ENCODE peak calls at places on chromosomes 3 and 15, in seven cellular contexts. Z, F, W, S, R, E and D are unnamed samples.

GRCh38 chr3:185713015-185713414 is 111.8 kb downstream of the IGF2BP2 start:
- DNase-seq in Z (no peak), F (peak), W (no peak), S (no peak), R (no peak), E (peak), D (no peak)

GRCh38 chr15:83714888-83715287 is 61.0 kb downstream of the ADAMTSL3 start:
- DNase-seq in Z (no peak), F (no peak), W (no peak), S (no peak), R (no peak), E (no peak), D (no peak)

GRCh38 chr15:100770781-100771584 is 108.6 kb upstream of the ALDH1A3 start:
- DNase-seq in Z (no peak), F (no peak), W (no peak), S (no peak), R (no peak), E (no peak), D (no peak)

GRCh38 chr15:74889390-74889881 is 406 bp upstream of the MPI start:
- DNase-seq in Z (peak), F (peak), W (no peak), S (peak), R (no peak), E (no peak), D (no peak)

GRCh38 chr15:92165001-92165346 is 228.7 kb upstream of the ST8SIA2 start:
- DNase-seq in Z (no peak), F (no peak), W (no peak), S (no peak), R (no peak), E (no peak), D (no peak)

GRCh38 chr3:42387802-42388651 is 22.4 kb downstream of the LYZL4 start:
- DNase-seq in Z (no peak), F (no peak), W (no peak), S (no peak), R (no peak), E (no peak), D (no peak)

GRCh38 chr3:100105536-100105935 is 8.8 kb downstream of the FILIP1L start:
- DNase-seq in Z (peak), F (no peak), W (no peak), S (no peak), R (no peak), E (no peak), D (no peak)

GRCh38 chr3:107674371-107674770 is 151.6 kb downstream of the BBX start:
- DNase-seq in Z (peak), F (no peak), W (no peak), S (no peak), R (no peak), E (no peak), D (no peak)

GRCh38 chr15:77426871-77427270 is 6.2 kb downstream of the HMG20A start:
- DNase-seq in Z (no peak), F (no peak), W (no peak), S (no peak), R (no peak), E (no peak), D (no peak)

GRCh38 chr15:77421370-77421700 is 647 bp downstream of the HMG20A start:
- DNase-seq in Z (peak), F (no peak), W (peak), S (no peak), R (no peak), E (peak), D (no peak)

GRCh38 chr15:77426377-77426776 is 5.7 kb downstream of the HMG20A start:
- DNase-seq in Z (no peak), F (no peak), W (no peak), S (no peak), R (no peak), E (no peak), D (no peak)

GRCh38 chr15:77420610-77421369 is at the start of gene HMG20A:
- DNase-seq in Z (peak), F (peak), W (peak), S (peak), R (peak), E (peak), D (peak)

DNA sequence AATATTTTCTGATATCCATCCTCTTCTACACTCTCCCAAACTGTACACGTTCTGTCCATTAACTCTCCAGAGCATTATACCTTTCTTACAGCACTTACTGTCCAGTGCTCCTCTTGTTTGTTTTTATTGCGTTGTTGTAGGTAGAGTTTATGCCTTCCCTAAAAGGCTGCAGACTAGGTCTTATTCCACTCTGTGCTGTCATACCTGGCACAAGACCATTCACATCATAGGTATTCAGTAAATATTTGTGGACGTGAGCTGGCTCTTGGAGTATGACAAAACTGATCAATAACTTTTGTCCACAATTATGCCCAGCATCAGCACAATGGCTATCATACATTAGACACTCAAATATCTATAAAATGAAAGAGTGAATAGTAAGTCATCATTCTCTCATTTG is 4.4 kb downstream of the HMG20A start:
- DNase-seq in Z (no peak), F (no peak), W (no peak), S (no peak), R (no peak), E (peak), D (no peak)
- TF ChIP-seq CEBPB in Z (no peak), F (no peak), W (no peak), S (no peak), R (no peak), E (no peak), D (no peak)

DNA sequence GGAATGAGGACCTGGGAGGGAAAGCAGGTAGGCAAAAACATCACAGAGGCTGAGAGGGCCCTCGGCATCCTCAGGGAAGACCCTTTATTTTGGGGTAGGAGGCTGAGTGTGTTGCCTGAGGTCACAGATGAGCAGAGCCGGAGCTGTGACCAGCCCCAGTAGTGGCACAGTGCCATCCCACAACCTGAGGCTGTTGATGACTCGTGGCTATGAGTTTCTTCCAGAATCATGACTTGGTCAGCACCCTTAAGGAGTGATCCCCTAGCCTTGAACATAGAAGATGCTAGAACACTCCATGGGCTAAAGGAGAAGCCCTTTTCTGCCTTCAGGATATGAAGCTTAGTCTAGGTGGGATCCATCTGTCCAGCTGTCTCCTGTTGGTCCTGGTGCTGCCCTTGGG is 19.5 kb upstream of the CXCR6 start:
- DNase-seq in Z (peak), F (no peak), W (no peak), S (no peak), R (no peak), E (no peak), D (peak)
- TF ChIP-seq CEBPB in Z (no peak), F (no peak), W (no peak), S (no peak), R (no peak), E (no peak), D (no peak)

GRCh38 chr3:59572106-59572505 is 522.3 kb upstream of the CFAP20DC start:
- DNase-seq in Z (peak), F (no peak), W (no peak), S (no peak), R (no peak), E (no peak), D (no peak)

GRCh38 chr3:59575113-59576001 is 525.5 kb upstream of the CFAP20DC start:
- DNase-seq in Z (peak), F (peak), W (peak), S (peak), R (peak), E (peak), D (peak)

GRCh38 chr3:59578129-59578528 is 528.3 kb upstream of the CFAP20DC start:
- DNase-seq in Z (no peak), F (no peak), W (no peak), S (no peak), R (no peak), E (no peak), D (no peak)

GRCh38 chr3:59570816-59571215 is 521.0 kb upstream of the CFAP20DC start:
- DNase-seq in Z (no peak), F (no peak), W (no peak), S (no peak), R (no peak), E (no peak), D (no peak)

GRCh38 chr3:59573911-59574310 is 524.1 kb upstream of the CFAP20DC start:
- DNase-seq in Z (peak), F (no peak), W (peak), S (no peak), R (no peak), E (no peak), D (no peak)
- TF ChIP-seq CEBPB in Z (peak), F (no peak), W (no peak), S (no peak), R (no peak), E (no peak), D (no peak)

GRCh38 chr3:30043156-30043555 is 563.2 kb upstream of the TGFBR2 start:
- DNase-seq in Z (no peak), F (no peak), W (no peak), S (no peak), R (no peak), E (no peak), D (no peak)
- TF ChIP-seq CEBPB in Z (no peak), F (no peak), W (no peak), S (no peak), R (no peak), E (no peak), D (no peak)

GRCh38 chr3:53938645-53939044 is 47.0 kb upstream of the SELENOK start:
- DNase-seq in Z (peak), F (peak), W (peak), S (peak), R (no peak), E (peak), D (peak)
- TF ChIP-seq CEBPB in Z (no peak), F (no peak), W (no peak), S (no peak), R (no peak), E (no peak), D (no peak)

DNA sequence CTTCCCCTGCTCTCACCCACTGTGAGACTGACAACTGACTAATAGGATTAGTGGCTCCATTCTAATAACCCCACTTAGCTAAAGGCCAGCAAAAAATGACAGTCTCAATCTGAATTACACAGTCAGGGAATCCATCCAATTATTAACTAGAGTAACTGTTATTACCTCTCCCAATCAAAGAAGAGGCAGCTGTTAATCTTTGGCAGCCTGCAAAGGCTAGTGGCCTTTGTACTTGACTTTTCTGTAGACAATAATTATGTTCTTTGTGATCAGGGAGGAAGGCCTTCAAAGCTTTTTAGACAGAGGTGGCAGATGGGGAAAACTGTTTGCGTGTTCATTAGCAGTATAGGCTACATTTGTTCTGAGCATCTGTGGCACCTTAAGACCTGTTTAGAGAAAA is 177.7 kb downstream of the ISL2 start:
- DNase-seq in Z (no peak), F (no peak), W (no peak), S (no peak), R (no peak), E (peak), D (no peak)
- TF ChIP-seq CEBPB in Z (no peak), F (no peak), W (no peak), S (no peak), R (no peak), E (no peak), D (no peak)

GRCh38 chr3:60756231-60756630 is 495.0 kb downstream of the FHIT start:
- DNase-seq in Z (no peak), F (no peak), W (no peak), S (no peak), R (no peak), E (no peak), D (no peak)
- TF ChIP-seq CEBPB in Z (no peak), F (no peak), W (no peak), S (no peak), R (no peak), E (no peak), D (no peak)